ENCODE peak calls at places on chromosomes 4 and X, in four cellular contexts. Q, K, U and F are unnamed samples.
A peak's percentile ranks its signal among the peaks of the same experiment; 100 is the strongest.

GRCh38 chr4:173171098-173171497 is 2.5 kb downstream of the GALNT7 start:
- DNase-seq in Q (peak; percentile 57), K (peak; percentile 27), U (no peak), F (peak; percentile 52)

GRCh38 chr4:38058186-38058585 is 98.0 kb downstream of the PTTG2 start:
- DNase-seq in Q (no peak), K (no peak), U (no peak), F (no peak)

GRCh38 chr4:3204021-3204431 is 44.9 kb upstream of the MSANTD1 start:
- DNase-seq in Q (no peak), K (no peak), U (no peak), F (peak; percentile 67)

GRCh38 chrX:39582091-39582490 is 515.7 kb downstream of the BCOR start:
- DNase-seq in Q (no peak), K (no peak), U (no peak), F (no peak)

GRCh38 chrX:83008415-83008814 is 499.7 kb upstream of the POU3F4 start:
- DNase-seq in Q (no peak), K (peak; percentile 5), U (no peak), F (no peak)

GRCh38 chrX:105098812-105099211 is 121.7 kb downstream of the TEX13A start:
- DNase-seq in Q (no peak), K (no peak), U (no peak), F (no peak)

GRCh38 chr4:16262188-16262587 is 35.9 kb upstream of the TAPT1 start:
- DNase-seq in Q (no peak), K (no peak), U (no peak), F (no peak)

GRCh38 chr4:40547446-40548132 is 82.1 kb downstream of the RBM47 start:
- DNase-seq in Q (no peak), K (no peak), U (no peak), F (no peak)

GRCh38 chrX:47707031-47707780 is 48.2 kb upstream of the UXT start:
- DNase-seq in Q (no peak), K (peak; percentile 50), U (no peak), F (no peak)

GRCh38 chrX:154049209-154050112 is 29.8 kb upstream of the IRAK1 start:
- DNase-seq in Q (no peak), K (no peak), U (no peak), F (no peak)

GRCh38 chr4:40736910-40737309 is 12.8 kb upstream of the NSUN7 start:
- DNase-seq in Q (peak; percentile 22), K (peak; percentile 11), U (no peak), F (peak; percentile 22)

GRCh38 chr4:108337923-108338322 is 169.2 kb upstream of the LEF1 start:
- DNase-seq in Q (no peak), K (no peak), U (no peak), F (peak; percentile 10)

GRCh38 chr4:140308366-140309123 is 64.9 kb upstream of the SCOC start:
- DNase-seq in Q (no peak), K (no peak), U (no peak), F (peak; percentile 98)

GRCh38 chr4:73875401-73875800 is 6.2 kb downstream of the CXCL1 start:
- DNase-seq in Q (no peak), K (no peak), U (no peak), F (no peak)

GRCh38 chrX:38768079-38768478 is 33.2 kb upstream of the MID1IP1 start:
- DNase-seq in Q (no peak), K (no peak), U (no peak), F (peak; percentile 33)

GRCh38 chr4:5959221-5959982 is 58.8 kb downstream of the C4orf50 start:
- DNase-seq in Q (no peak), K (no peak), U (no peak), F (no peak)

GRCh38 chr4:123547167-123547817 is 150.7 kb downstream of the SPRY1 start:
- DNase-seq in Q (no peak), K (no peak), U (no peak), F (no peak)

GRCh38 chr4:8332891-8333331 is 63.4 kb downstream of the HTRA3 start:
- DNase-seq in Q (no peak), K (no peak), U (no peak), F (no peak)

GRCh38 chrX:71493111-71493613 is 39.7 kb upstream of the OGT start:
- DNase-seq in Q (no peak), K (no peak), U (no peak), F (no peak)

GRCh38 chrX:19875051-19875432 is 12.4 kb downstream of the SH3KBP1 start:
- DNase-seq in Q (no peak), K (no peak), U (no peak), F (peak; percentile 34)

GRCh38 chr4:23717528-23718248 is 172.2 kb downstream of the PPARGC1A start:
- DNase-seq in Q (peak; percentile 37), K (peak; percentile 71), U (no peak), F (peak; percentile 31)

GRCh38 chr4:128853741-128854140 is 44.2 kb downstream of the JADE1 start:
- DNase-seq in Q (no peak), K (no peak), U (no peak), F (peak; percentile 69)

GRCh38 chrX:17812763-17813162 is 48.3 kb downstream of the RAI2 start:
- DNase-seq in Q (no peak), K (peak; percentile 33), U (no peak), F (no peak)
- TF ChIP-seq ELK1 in Q (no peak), K (no peak), U (no peak), F (no peak)

GRCh38 chr4:7044415-7044930 is 1.3 kb downstream of the TADA2B start:
- DNase-seq in Q (no peak), K (no peak), U (no peak), F (no peak)
- TF ChIP-seq ELK1 in Q (no peak), K (no peak), U (no peak), F (no peak)

DNA sequence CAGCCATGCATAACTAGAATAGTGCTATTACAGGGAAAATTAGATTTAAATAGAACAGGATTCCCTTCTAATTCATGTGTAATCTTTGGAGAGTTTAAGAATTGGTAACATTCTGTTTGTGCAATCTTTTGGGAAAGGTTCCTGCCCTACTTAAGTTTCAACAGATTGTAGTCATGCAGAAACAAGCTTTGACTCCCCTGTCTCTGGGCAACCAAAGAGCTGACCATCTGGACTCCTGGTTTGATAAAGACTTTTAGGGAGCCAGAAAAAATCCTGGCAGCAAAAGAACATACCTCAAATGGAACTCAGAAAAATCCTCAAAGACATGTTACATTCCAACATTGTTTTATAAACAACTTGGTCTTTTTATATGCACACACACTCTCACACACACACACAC is 191.1 kb upstream of the NEIL3 start:
- DNase-seq in Q (no peak), K (no peak), U (no peak), F (peak; percentile 99)
- TF ChIP-seq ELK1 in Q (no peak), K (no peak), U (no peak), F (no peak)

GRCh38 chr4:100906973-100907372 is 389.2 kb upstream of the EMCN start:
- DNase-seq in Q (no peak), K (no peak), U (no peak), F (no peak)

GRCh38 chr4:100908540-100908939 is 390.7 kb upstream of the EMCN start:
- DNase-seq in Q (no peak), K (no peak), U (no peak), F (no peak)

GRCh38 chr4:100913685-100914084 is 395.9 kb upstream of the EMCN start:
- DNase-seq in Q (no peak), K (no peak), U (no peak), F (no peak)

GRCh38 chr4:100907465-100908454 is 389.9 kb upstream of the EMCN start:
- DNase-seq in Q (no peak), K (no peak), U (no peak), F (peak; percentile 5)
- TF ChIP-seq ELK1 in Q (no peak), K (no peak), U (no peak), F (no peak)

GRCh38 chr4:76212851-76213414 is 691 bp downstream of the SCARB2 start:
- DNase-seq in Q (peak; percentile 20), K (no peak), U (no peak), F (peak; percentile 61)
- TF ChIP-seq ELK1 in Q (no peak), K (no peak), U (no peak), F (no peak)